ENCODE peak calls at places on chromosomes 1 and 21, in nine cellular contexts. J is fibroblast of pulmonary artery; N is stimulated activated CD4-positive, alpha-beta T cell treated with anti-CD3 and anti-CD28 coated beads, Interleukin-1b, Interleukin-23, amount 100 ng/mL, for 1 hour; T is mucosa of descending colon; X is mesothelial cell of epicardium; A is iPS-NIHi11; U is H4; S is hepatocyte; G is Daoy. Q is an unnamed sample.
A peak's percentile ranks its signal among the peaks of the same experiment; 100 is the strongest.

GRCh38 chr21:14685568-14685967 is 139.5 kb upstream of the SAMSN1 start:
- DNase-seq in J (no peak), N (no peak), T (no peak), X (no peak), A (no peak), U (no peak), S (no peak), G (no peak), Q (no peak)

GRCh38 chr1:234840843-234841242 is 230.9 kb upstream of the IRF2BP2 start:
- DNase-seq in J (no peak), N (no peak), T (no peak), X (no peak), A (no peak), U (no peak), S (no peak), G (peak; percentile 63), Q (peak; percentile 71)

GRCh38 chr1:54095543-54096286 is 42.3 kb downstream of the TCEANC2 start:
- DNase-seq in J (no peak), N (no peak), T (no peak), X (no peak), A (no peak), U (no peak), S (no peak), G (no peak), Q (no peak)

GRCh38 chr1:159869173-159869572 is 6.7 kb upstream of the VSIG8 start:
- DNase-seq in J (no peak), N (no peak), T (no peak), X (no peak), A (no peak), U (peak; percentile 65), S (no peak), G (peak; percentile 90), Q (no peak)

GRCh38 chr1:240652554-240652953 is 40.6 kb upstream of the GREM2 start:
- DNase-seq in J (no peak), N (no peak), T (no peak), X (no peak), A (no peak), U (no peak), S (no peak), G (no peak), Q (no peak)

GRCh38 chr1:229432116-229432461 is 1.8 kb downstream of the ACTA1 start:
- DNase-seq in J (no peak), N (no peak), T (no peak), X (no peak), A (no peak), U (no peak), S (no peak), G (no peak), Q (no peak)

GRCh38 chr1:21050031-21050430 is 126.7 kb downstream of the EIF4G3 start:
- DNase-seq in J (peak; percentile 81), N (no peak), T (no peak), X (no peak), A (no peak), U (peak; percentile 45), S (no peak), G (no peak), Q (no peak)

GRCh38 chr21:25425156-25425555 is 182.1 kb downstream of the MRPL39 start:
- DNase-seq in J (no peak), N (no peak), T (no peak), X (no peak), A (no peak), U (no peak), S (no peak), G (no peak), Q (no peak)

GRCh38 chr1:63836374-63836773 is 62.6 kb downstream of the ROR1 start:
- DNase-seq in J (no peak), N (no peak), T (no peak), X (no peak), A (no peak), U (no peak), S (no peak), G (no peak), Q (no peak)

GRCh38 chr1:150799104-150799503 is 9.0 kb downstream of the CTSK start:
- DNase-seq in J (no peak), N (no peak), T (no peak), X (no peak), A (no peak), U (no peak), S (no peak), G (no peak), Q (no peak)

GRCh38 chr1:92728687-92729086 is 56.2 kb downstream of the EVI5 start:
- DNase-seq in J (peak; percentile 43), N (no peak), T (no peak), X (no peak), A (no peak), U (no peak), S (no peak), G (no peak), Q (no peak)

GRCh38 chr1:22288593-22289241 is 145.8 kb upstream of the WNT4 start:
- DNase-seq in J (no peak), N (no peak), T (no peak), X (no peak), A (no peak), U (no peak), S (no peak), G (no peak), Q (no peak)

GRCh38 chr1:212608956-212609700 is 567 bp downstream of the ATF3 start:
- DNase-seq in J (peak; percentile 52), N (no peak), T (peak; percentile 64), X (no peak), A (peak; percentile 80), U (no peak), S (peak; percentile 73), G (peak; percentile 68), Q (peak; percentile 89)

GRCh38 chr1:179251675-179252074 is 22.2 kb upstream of the ABL2 start:
- DNase-seq in J (peak; percentile 74), N (no peak), T (no peak), X (no peak), A (peak; percentile 17), U (no peak), S (peak; percentile 51), G (peak; percentile 9), Q (no peak)

GRCh38 chr1:117709398-117709797 is 103.5 kb downstream of the TENT5C start:
- DNase-seq in J (no peak), N (no peak), T (no peak), X (no peak), A (no peak), U (no peak), S (no peak), G (no peak), Q (no peak)

GRCh38 chr21:38938343-38938742 is 132.6 kb downstream of the ETS2 start:
- DNase-seq in J (peak; percentile 35), N (no peak), T (no peak), X (no peak), A (peak; percentile 54), U (peak; percentile 57), S (no peak), G (peak; percentile 49), Q (no peak)

GRCh38 chr1:107538502-107538901 is 397.7 kb downstream of the NTNG1 start:
- DNase-seq in J (no peak), N (no peak), T (no peak), X (no peak), A (peak; percentile 21), U (no peak), S (no peak), G (no peak), Q (no peak)

GRCh38 chr1:150092180-150092791 is 24.7 kb downstream of the VPS45 start:
- DNase-seq in J (no peak), N (no peak), T (no peak), X (no peak), A (no peak), U (no peak), S (no peak), G (no peak), Q (no peak)

GRCh38 chr1:233759665-233760064 is 144.8 kb upstream of the SLC35F3 start:
- DNase-seq in J (no peak), N (no peak), T (no peak), X (no peak), A (no peak), U (no peak), S (no peak), G (no peak), Q (no peak)

GRCh38 chr1:7042322-7043231 is 257.3 kb downstream of the CAMTA1 start:
- DNase-seq in J (peak; percentile 46), N (no peak), T (no peak), X (no peak), A (peak; percentile 73), U (peak; percentile 9), S (peak; percentile 44), G (peak; percentile 36), Q (no peak)